ENCODE peak calls at places on chromosomes 12 and 14, in five cellular contexts. P is MCF 10A, C is nephron progenitor cell, A is BE2C, H is MM.1S. U is an unnamed sample.

GRCh38 chr14:87186745-87187144 is 806.2 kb downstream of the GALC start:
- DNase-seq in P (no peak), C (no peak), A (no peak), H (no peak), U (no peak)

GRCh38 chr12:49294086-49294803 is 702 bp upstream of the PRPH start:
- DNase-seq in P (no peak), C (no peak), A (peak), H (no peak), U (no peak)

GRCh38 chr14:74302160-74302628 is 540 bp downstream of the ABCD4 start:
- DNase-seq in P (peak), C (no peak), A (no peak), H (peak), U (no peak)

GRCh38 chr12:1797991-1798733 is 22.2 kb upstream of the LRTM2 start:
- DNase-seq in P (no peak), C (no peak), A (no peak), H (no peak), U (no peak)

GRCh38 chr12:117580718-117581062 is 219.3 kb upstream of the NOS1 start:
- DNase-seq in P (peak), C (peak), A (peak), H (peak), U (no peak)

GRCh38 chr14:50007123-50007903 is 109.1 kb downstream of the VCPKMT start:
- DNase-seq in P (no peak), C (no peak), A (no peak), H (no peak), U (no peak)

GRCh38 chr12:94575645-94576393 is 74.5 kb downstream of the TMCC3 start:
- DNase-seq in P (no peak), C (no peak), A (no peak), H (no peak), U (no peak)

GRCh38 chr12:93857279-93857894 is 180.2 kb downstream of the CRADD start:
- DNase-seq in P (peak), C (no peak), A (no peak), H (no peak), U (no peak)

GRCh38 chr14:75044322-75044721 is 6.9 kb downstream of the MLH3 start:
- DNase-seq in P (peak), C (no peak), A (no peak), H (no peak), U (no peak)

GRCh38 chr12:2641761-2642160 is 153.0 kb upstream of the FKBP4 start:
- DNase-seq in P (no peak), C (no peak), A (no peak), H (no peak), U (no peak)

GRCh38 chr14:21096889-21097615 is 1.4 kb downstream of the ZNF219 start:
- DNase-seq in P (no peak), C (no peak), A (no peak), H (no peak), U (no peak)

GRCh38 chr12:120598674-120599463 is 17.7 kb upstream of the POP5 start:
- DNase-seq in P (peak), C (no peak), A (peak), H (peak), U (no peak)

GRCh38 chr14:60757617-60758016 is 23.1 kb downstream of the MNAT1 start:
- DNase-seq in P (peak), C (no peak), A (no peak), H (no peak), U (no peak)

DNA sequence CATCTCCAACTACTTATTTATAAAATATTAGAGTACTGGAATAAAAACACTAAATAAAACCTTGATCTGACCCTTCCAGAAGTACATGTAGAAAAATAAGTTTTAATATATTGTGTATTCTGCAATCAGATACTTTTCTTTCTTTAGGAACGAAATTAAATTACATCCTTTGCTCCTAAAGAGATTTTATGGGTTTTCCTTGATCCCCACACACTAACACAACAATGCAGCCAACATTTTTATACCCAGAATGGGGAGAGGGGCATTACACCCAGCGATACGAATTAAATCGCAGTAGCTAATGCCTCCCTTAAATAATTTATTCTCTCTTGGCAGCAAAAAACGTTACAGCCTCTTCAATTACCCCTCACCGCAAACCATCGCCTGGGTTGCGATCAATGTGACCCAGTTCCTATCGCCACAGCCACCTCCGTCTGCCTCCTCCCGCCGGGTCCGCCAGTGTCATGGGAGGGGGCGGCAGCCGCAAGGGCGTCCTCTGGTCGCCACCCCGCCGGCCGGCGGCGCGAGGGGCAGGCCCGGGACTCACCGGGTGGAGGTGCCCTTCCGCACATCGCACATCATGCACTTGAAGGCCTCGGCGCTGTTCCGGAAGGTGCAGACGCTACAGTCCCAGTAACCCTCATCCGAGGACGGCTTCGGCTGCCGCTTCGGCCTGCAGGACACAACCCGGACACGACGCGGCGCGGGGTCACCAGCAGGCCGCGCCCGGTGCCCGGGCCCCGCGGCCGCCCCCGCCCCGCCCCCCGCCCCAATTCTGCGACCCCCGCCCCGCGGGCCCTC is 796 bp downstream of the YAF2 start:
- DNase-seq in P (peak), C (peak), A (peak), H (peak), U (peak)
- TF ChIP-seq CTCF in P (peak), C (no peak), A (peak), H (peak), U (peak)

DNA sequence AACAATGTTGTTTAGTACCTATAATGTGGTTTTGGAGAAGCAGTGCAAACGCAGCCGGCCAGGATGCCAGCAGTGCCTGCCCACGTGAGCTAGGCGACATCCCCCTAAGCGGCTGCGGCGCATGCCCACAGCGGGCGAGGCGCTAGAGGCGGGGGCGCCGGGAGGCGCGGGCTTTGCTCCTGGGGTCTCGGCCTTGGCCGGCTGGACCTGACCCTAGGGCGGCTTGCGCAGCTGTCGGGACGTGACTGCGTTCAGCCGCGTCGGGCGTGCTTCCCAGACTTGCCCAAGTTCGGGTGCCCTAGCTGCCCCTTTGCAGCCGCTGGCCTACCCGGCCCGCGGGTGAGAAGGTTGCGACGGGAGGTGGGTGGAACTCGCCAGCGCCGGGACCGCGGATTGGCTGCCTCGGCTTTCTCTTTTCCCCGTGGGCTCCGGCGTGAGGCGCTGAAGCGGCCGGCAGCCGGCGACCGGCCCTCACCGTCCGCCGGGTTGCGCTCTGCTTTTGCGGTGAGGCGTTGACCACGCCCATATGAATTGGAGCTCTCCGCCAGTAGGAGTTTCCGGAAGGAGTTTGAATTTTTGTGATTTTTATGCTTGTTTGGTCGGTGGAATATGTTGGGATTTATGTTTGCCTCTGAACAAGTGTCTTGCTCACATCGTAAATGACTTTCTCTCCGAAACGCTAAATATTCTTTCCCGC is at the start of gene TMEM19:
- DNase-seq in P (peak), C (peak), A (peak), H (peak), U (peak)
- TF ChIP-seq CTCF in P (peak), C (no peak), A (peak), H (peak), U (no peak)

GRCh38 chr14:41925409-41925808 is 318.7 kb downstream of the LRFN5 start:
- DNase-seq in P (peak), C (no peak), A (no peak), H (no peak), U (no peak)
- TF ChIP-seq CTCF in P (peak), C (peak), A (no peak), H (peak), U (no peak)

DNA sequence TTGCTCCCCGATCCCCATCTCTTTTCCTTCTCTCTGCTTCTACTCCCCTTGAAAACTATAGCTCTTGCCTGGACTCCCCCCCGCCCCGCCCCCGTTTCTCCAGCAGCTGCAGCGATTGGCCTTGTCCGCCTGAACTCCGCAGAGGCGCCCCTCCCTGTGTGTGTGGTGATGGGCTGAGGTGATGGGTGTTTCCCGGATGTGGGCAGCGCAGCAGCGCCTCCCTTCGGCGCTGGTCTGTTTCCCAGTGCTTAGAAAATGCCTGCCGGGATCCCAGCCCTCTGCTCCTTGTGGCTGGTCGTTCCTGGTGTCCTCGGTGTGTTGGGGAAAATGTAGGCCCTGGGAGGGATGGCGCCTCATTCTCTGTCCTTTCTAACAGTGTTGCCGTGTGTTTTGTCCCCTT is 43.3 kb downstream of the GALNT8 start:
- DNase-seq in P (no peak), C (peak), A (peak), H (no peak), U (peak)
- TF ChIP-seq CTCF in P (no peak), C (peak), A (peak), H (no peak), U (no peak)

DNA sequence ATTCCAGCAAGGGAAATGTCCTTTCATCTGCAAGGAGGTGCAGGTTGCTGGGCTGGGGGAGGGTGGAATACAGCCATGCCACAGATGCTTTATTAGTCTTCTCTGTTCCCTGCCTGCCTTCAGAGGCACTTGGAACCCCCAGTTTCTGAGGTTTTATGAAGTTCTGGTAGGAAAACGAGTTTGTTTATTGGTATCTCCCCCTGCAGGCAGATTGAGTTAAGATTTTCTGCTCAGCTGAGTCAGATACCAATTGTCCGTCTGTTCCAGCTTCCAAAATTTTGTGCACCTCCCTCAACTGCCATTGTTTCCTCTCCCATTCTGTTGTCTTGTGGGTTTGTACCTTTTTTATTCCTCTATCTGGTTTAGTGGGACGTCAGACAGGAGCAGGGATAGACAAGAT is 155.6 kb downstream of the ETV6 start:
- DNase-seq in P (no peak), C (no peak), A (no peak), H (no peak), U (no peak)
- TF ChIP-seq CTCF in P (no peak), C (no peak), A (peak), H (peak), U (peak)

DNA sequence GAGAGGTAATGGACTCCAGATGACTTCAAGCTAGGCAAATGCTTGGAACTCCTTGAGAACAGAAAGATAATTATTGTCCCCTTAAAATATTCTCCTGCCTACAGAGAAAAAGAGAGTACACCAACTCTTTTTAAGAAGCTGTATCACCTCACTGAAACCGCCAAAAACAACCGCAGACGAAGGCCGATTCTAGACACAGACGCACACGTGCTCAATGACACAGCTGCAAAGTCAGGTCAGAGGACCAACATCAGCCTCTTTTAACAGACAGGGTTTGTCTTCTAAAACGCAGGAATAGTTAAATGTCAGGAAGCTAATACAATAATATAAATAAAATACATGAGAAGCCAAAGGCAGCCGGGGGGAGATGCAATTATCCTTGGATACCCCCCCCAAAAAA is 19.0 kb downstream of the SLC15A4 start:
- DNase-seq in P (no peak), C (no peak), A (no peak), H (no peak), U (no peak)
- TF ChIP-seq CTCF in P (no peak), C (no peak), A (no peak), H (no peak), U (no peak)

GRCh38 chr12:114780746-114781399 is 96.9 kb upstream of the TBX3 start:
- DNase-seq in P (peak), C (no peak), A (no peak), H (no peak), U (no peak)

GRCh38 chr12:114783176-114783575 is 99.2 kb upstream of the TBX3 start:
- DNase-seq in P (no peak), C (no peak), A (no peak), H (no peak), U (no peak)

GRCh38 chr12:114777052-114777451 is 93.1 kb upstream of the TBX3 start:
- DNase-seq in P (peak), C (no peak), A (no peak), H (no peak), U (no peak)

GRCh38 chr12:114779647-114780046 is 95.7 kb upstream of the TBX3 start:
- DNase-seq in P (no peak), C (no peak), A (no peak), H (no peak), U (no peak)

GRCh38 chr12:114779203-114779602 is 95.2 kb upstream of the TBX3 start:
- DNase-seq in P (no peak), C (no peak), A (no peak), H (no peak), U (no peak)
- TF ChIP-seq CTCF in P (no peak), C (no peak), A (no peak), H (no peak), U (no peak)

U was measured in endothelial cell.